ENCODE peak calls at places on chromosomes 2 and 18, in eight cellular contexts. J, S, T, G, H, V, Z and D are unnamed samples.
A peak's percentile ranks its signal among the peaks of the same experiment; 100 is the strongest.

GRCh38 chr2:201235865-201236811 is 24.2 kb upstream of the CASP8 start:
- DNase-seq in J (peak; percentile 95), S (peak; percentile 74), T (peak; percentile 83), G (peak; percentile 94), H (peak; percentile 84), V (peak; percentile 84), Z (peak; percentile 46), D (peak; percentile 55)

GRCh38 chr2:159285929-159286708 is at the start of gene WDSUB1:
- DNase-seq in J (peak; percentile 56), S (peak; percentile 75), T (peak; percentile 86), G (peak; percentile 59), H (peak; percentile 63), V (peak; percentile 56), Z (no peak), D (peak; percentile 77)

GRCh38 chr2:145006957-145007672 is 487.2 kb upstream of the ZEB2 start:
- DNase-seq in J (peak; percentile 99), S (no peak), T (peak; percentile 6), G (peak; percentile 92), H (peak; percentile 100), V (peak; percentile 97), Z (peak; percentile 78), D (peak; percentile 89)

GRCh38 chr2:48530033-48530804 is at the start of gene STON1:
- DNase-seq in J (peak; percentile 47), S (peak; percentile 60), T (peak; percentile 64), G (peak; percentile 83), H (peak; percentile 32), V (peak; percentile 38), Z (no peak), D (peak; percentile 48)

GRCh38 chr2:142758973-142759372 is 118.5 kb upstream of the KYNU start:
- DNase-seq in J (no peak), S (no peak), T (no peak), G (no peak), H (no peak), V (no peak), Z (no peak), D (no peak)

GRCh38 chr2:113842919-113843736 is 46.8 kb upstream of the ACTR3 start:
- DNase-seq in J (peak; percentile 98), S (no peak), T (no peak), G (peak; percentile 63), H (peak; percentile 78), V (no peak), Z (no peak), D (peak; percentile 50)

GRCh38 chr2:97699765-97700444 is 13.5 kb upstream of the ZAP70 start:
- DNase-seq in J (peak; percentile 62), S (peak; percentile 78), T (peak; percentile 74), G (peak; percentile 78), H (peak; percentile 59), V (peak; percentile 50), Z (peak; percentile 23), D (peak; percentile 23)

GRCh38 chr2:26073830-26074229 is 39.9 kb downstream of the RAB10 start:
- DNase-seq in J (no peak), S (peak; percentile 58), T (no peak), G (no peak), H (no peak), V (no peak), Z (no peak), D (no peak)

GRCh38 chr2:30237346-30238142 is 6.2 kb downstream of the LBH start:
- DNase-seq in J (peak; percentile 55), S (no peak), T (no peak), G (no peak), H (peak; percentile 40), V (no peak), Z (no peak), D (no peak)

GRCh38 chr2:119243621-119244020 is 20.0 kb downstream of the STEAP3 start:
- DNase-seq in J (no peak), S (no peak), T (no peak), G (no peak), H (no peak), V (no peak), Z (no peak), D (no peak)

GRCh38 chr2:134282638-134283400 is 28.9 kb downstream of the MGAT5 start:
- DNase-seq in J (no peak), S (peak; percentile 63), T (no peak), G (no peak), H (no peak), V (no peak), Z (no peak), D (no peak)

GRCh38 chr2:158507141-158507540 is 50.4 kb downstream of the PKP4 start:
- DNase-seq in J (no peak), S (no peak), T (no peak), G (no peak), H (no peak), V (peak; percentile 24), Z (no peak), D (no peak)

DNA sequence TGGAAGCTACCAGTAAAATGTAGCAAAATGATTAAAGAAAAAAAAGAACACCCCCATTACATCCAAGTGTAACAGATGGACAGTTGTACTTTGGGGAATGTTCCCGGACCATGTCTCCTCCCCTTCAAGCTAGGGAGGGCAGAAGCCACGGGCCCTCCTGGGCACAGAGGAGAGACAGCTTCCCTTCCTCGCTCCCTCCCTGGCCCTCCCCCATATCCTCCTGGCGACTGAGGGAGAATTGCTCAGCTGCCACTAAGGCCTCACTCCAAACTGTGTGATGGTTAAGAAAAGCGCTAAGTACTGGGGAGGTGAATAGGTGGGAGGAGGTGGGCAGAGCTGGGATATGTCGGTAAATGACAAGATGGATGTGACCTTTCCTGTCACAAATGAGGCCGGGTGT is 358.0 kb downstream of the HRH4 start:
- DNase-seq in J (no peak), S (no peak), T (no peak), G (no peak), H (no peak), V (no peak), Z (no peak), D (no peak)
- H3K4me3 ChIP-seq in J (no peak overlapping the region), S (no peak overlapping the region), T (no peak overlapping the region), G (no peak overlapping the region), H (no peak overlapping the region), V (no peak overlapping the region), Z (no peak overlapping the region), D (no peak overlapping the region)

GRCh38 chr2:443211-443610 is 155.3 kb upstream of the ALKAL2 start:
- DNase-seq in J (no peak), S (no peak), T (no peak), G (no peak), H (no peak), V (no peak), Z (no peak), D (no peak)
- H3K4me3 ChIP-seq in J (no peak overlapping the region), S (no peak overlapping the region), T (no peak overlapping the region), G (no peak overlapping the region), H (no peak overlapping the region), V (no peak overlapping the region), Z (no peak overlapping the region), D (no peak overlapping the region)

GRCh38 chr2:211157856-211158463 is 601.6 kb downstream of the CPS1 start:
- DNase-seq in J (peak; percentile 53), S (peak; percentile 91), T (peak; percentile 88), G (peak; percentile 77), H (peak; percentile 67), V (peak; percentile 61), Z (no peak), D (peak; percentile 59)

GRCh38 chr2:211159972-211160371 is 603.6 kb downstream of the CPS1 start:
- DNase-seq in J (no peak), S (no peak), T (no peak), G (no peak), H (no peak), V (no peak), Z (no peak), D (no peak)

GRCh38 chr2:211157211-211157610 is 600.8 kb downstream of the CPS1 start:
- DNase-seq in J (no peak), S (no peak), T (no peak), G (peak; percentile 21), H (peak; percentile 22), V (peak; percentile 30), Z (no peak), D (no peak)

DNA sequence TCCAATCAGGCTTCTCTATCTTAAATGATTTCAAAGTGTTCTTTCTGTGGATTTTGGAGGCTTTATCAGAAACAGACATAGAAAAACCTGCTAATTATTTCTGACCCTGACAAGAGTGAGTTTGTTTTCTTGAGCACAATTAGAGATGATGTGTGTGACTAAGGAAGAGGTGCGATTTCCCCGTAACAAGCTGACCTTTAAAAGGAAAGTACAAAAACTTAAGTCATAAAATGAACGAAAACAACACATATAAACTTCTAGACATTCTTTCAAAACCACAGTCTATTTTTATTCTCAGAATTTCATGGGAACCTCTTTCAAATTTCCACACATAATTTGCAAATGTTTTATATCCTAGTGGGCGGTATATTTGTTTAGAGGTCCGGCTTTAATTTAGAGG is 604.8 kb downstream of the CPS1 start:
- DNase-seq in J (no peak), S (no peak), T (no peak), G (peak; percentile 12), H (no peak), V (peak; percentile 10), Z (no peak), D (no peak)
- H3K4me3 ChIP-seq in J (no peak overlapping the region), S (no peak overlapping the region), T (no peak overlapping the region), G (no peak overlapping the region), H (no peak overlapping the region), V (no peak overlapping the region), Z (no peak overlapping the region), D (peak overlapping the region; percentile 7)

GRCh38 chr2:85540131-85540587 is 1.2 kb downstream of the MAT2A start:
- DNase-seq in J (peak; percentile 30), S (no peak), T (no peak), G (peak; percentile 43), H (no peak), V (no peak), Z (no peak), D (no peak)

GRCh38 chr2:85539361-85540130 is 578 bp downstream of the MAT2A start:
- DNase-seq in J (peak; percentile 63), S (peak; percentile 80), T (peak; percentile 81), G (peak; percentile 71), H (peak; percentile 56), V (peak; percentile 73), Z (no peak), D (peak; percentile 85)

GRCh38 chr2:85541262-85541661 is 2.3 kb downstream of the MAT2A start:
- DNase-seq in J (no peak), S (no peak), T (no peak), G (no peak), H (no peak), V (no peak), Z (no peak), D (no peak)

GRCh38 chr2:85542777-85543176 is 3.8 kb downstream of the MAT2A start:
- DNase-seq in J (no peak), S (no peak), T (no peak), G (no peak), H (no peak), V (no peak), Z (no peak), D (no peak)

GRCh38 chr2:85541753-85542457 is 2.9 kb downstream of the MAT2A start:
- DNase-seq in J (peak; percentile 62), S (no peak), T (no peak), G (peak; percentile 36), H (no peak), V (no peak), Z (no peak), D (peak; percentile 34)
- H3K4me3 ChIP-seq in J (peak overlapping the region; percentile 99), S (peak overlapping the region; percentile 93), T (peak overlapping the region; percentile 85), G (no peak overlapping the region), H (peak overlapping the region; percentile 86), V (peak overlapping the region; percentile 64), Z (peak overlapping the region; percentile 100), D (peak overlapping the region; percentile 95)